ENCODE peak calls at places on chromosomes 5 and 9, in ten cellular contexts. U, G, K, Y, A, V, F, H, B and M are unnamed samples.

GRCh38 chr9:136840877-136841645 is 1.2 kb upstream of the AJM1 start:
- DNase-seq in V (no peak), K (no peak), G (peak), F (peak), Y (no peak), B (peak), A (no peak), H (peak), U (peak), M (no peak)

GRCh38 chr5:88787856-88788255 is 95.1 kb downstream of the MEF2C start:
- DNase-seq in V (no peak), F (no peak), B (peak), A (no peak), Y (no peak), K (no peak), H (no peak), G (no peak), U (no peak), M (no peak)

GRCh38 chr5:92962752-92963151 is 618.3 kb downstream of the NR2F1-AS1 start:
- DNase-seq in G (peak), Y (no peak), F (no peak), A (no peak), H (no peak), K (no peak), U (no peak), B (no peak), V (no peak), M (no peak)

GRCh38 chr5:41115281-41115680 is 44.1 kb upstream of the MROH2B start:
- DNase-seq in U (peak), A (no peak), K (no peak), H (peak), B (peak), Y (no peak), G (no peak), V (no peak), F (no peak), M (no peak)

GRCh38 chr9:86700601-86701000 is 246.7 kb downstream of the GAS1 start:
- DNase-seq in V (no peak), Y (no peak), B (peak), U (peak), H (no peak), F (peak), A (no peak), K (no peak), G (peak), M (no peak)

GRCh38 chr9:96417610-96418073 is 528 bp downstream of the ZNF367 start:
- DNase-seq in B (no peak), G (no peak), Y (peak), V (no peak), K (no peak), H (no peak), U (no peak), F (peak), A (peak), M (peak)

GRCh38 chr5:106205916-106206571 is 1464.7 kb downstream of the EFNA5 start:
- DNase-seq in B (no peak), A (no peak), H (no peak), G (no peak), K (no peak), Y (no peak), U (no peak), F (peak), V (no peak), M (no peak)

GRCh38 chr5:177382423-177383029 is 1.7 kb upstream of the SLC34A1 start:
- DNase-seq in H (no peak), A (no peak), K (no peak), V (peak), B (no peak), F (no peak), G (no peak), U (no peak), Y (no peak), M (no peak)

GRCh38 chr5:35026280-35026840 is 21.4 kb downstream of the AGXT2 start:
- DNase-seq in Y (no peak), K (no peak), H (no peak), U (no peak), B (no peak), A (no peak), F (no peak), V (no peak), G (no peak), M (no peak)

GRCh38 chr9:2227468-2227867 is 212.3 kb downstream of the SMARCA2 start:
- DNase-seq in G (no peak), K (no peak), V (no peak), A (no peak), Y (no peak), H (no peak), B (peak), U (peak), F (no peak), M (no peak)

GRCh38 chr5:74294231-74294705 is 346.3 kb downstream of the ENC1 start:
- DNase-seq in Y (no peak), A (peak), G (no peak), B (peak), K (no peak), H (no peak), F (no peak), V (no peak), U (no peak), M (no peak)